ENCODE peak calls at places on chromosomes 16 and 17, in eight cellular contexts. S is adipocyte; Z is SJSA1; V is tibial artery; M is heart right ventricle; I is effector memory CD4-positive, alpha-beta T cell; D is H1; N is fibroblast of pulmonary artery. X is an unnamed sample.

GRCh38 chr17:4945944-4946280 is 2.4 kb downstream of the PFN1 start:
- DNase-seq in Z (no peak), D (no peak), I (no peak), V (no peak), M (no peak), S (peak), N (no peak), X (no peak)

GRCh38 chr16:3919413-3919812 is 38.9 kb upstream of the CREBBP start:
- DNase-seq in I (no peak), M (no peak), D (no peak), S (no peak), Z (no peak), N (no peak), V (no peak), X (no peak)

GRCh38 chr16:82133798-82134197 is 36.2 kb downstream of the MPHOSPH6 start:
- DNase-seq in Z (no peak), V (no peak), N (no peak), I (no peak), M (no peak), D (no peak), S (no peak), X (peak)

GRCh38 chr16:49859139-49859947 is 3.4 kb upstream of the ZNF423 start:
- DNase-seq in I (no peak), S (peak), N (peak), M (peak), Z (no peak), D (no peak), V (peak), X (no peak)

GRCh38 chr17:46876353-46876887 is 25.0 kb downstream of the WNT9B start:
- DNase-seq in S (no peak), V (no peak), Z (no peak), I (no peak), M (no peak), N (no peak), D (no peak), X (no peak)

GRCh38 chr16:89471225-89471624 is 19.1 kb downstream of the ANKRD11 start:
- DNase-seq in S (peak), M (no peak), V (no peak), I (no peak), D (no peak), N (peak), Z (no peak), X (no peak)

GRCh38 chr17:79002796-79003593 is 6.6 kb downstream of the CANT1 start:
- DNase-seq in Z (no peak), S (no peak), I (no peak), N (no peak), V (peak), M (no peak), D (no peak), X (no peak)

GRCh38 chr16:60485877-60486489 is 1550.3 kb downstream of the CDH8 start:
- DNase-seq in D (no peak), M (no peak), I (no peak), N (no peak), V (no peak), S (no peak), Z (no peak), X (no peak)

GRCh38 chr17:17492562-17492961 is 3.6 kb downstream of the RASD1 start:
- DNase-seq in V (no peak), M (no peak), S (no peak), I (no peak), D (no peak), Z (no peak), N (no peak), X (no peak)

GRCh38 chr17:73787036-73787720 is 142.9 kb upstream of the SDK2 start:
- DNase-seq in S (no peak), M (no peak), N (no peak), Z (no peak), I (no peak), V (no peak), D (no peak), X (no peak)

GRCh38 chr17:48441231-48441711 is 11.3 kb upstream of the SKAP1 start:
- DNase-seq in S (no peak), V (no peak), M (no peak), D (no peak), N (no peak), Z (no peak), I (peak), X (peak)

GRCh38 chr17:48612456-48612853 is 1.6 kb upstream of the HOXB7 start:
- DNase-seq in Z (no peak), S (no peak), V (no peak), M (no peak), D (no peak), N (no peak), I (no peak), X (no peak)

GRCh38 chr17:17028059-17028877 is 14.0 kb upstream of the MPRIP start:
- DNase-seq in N (peak), D (peak), I (no peak), Z (peak), S (peak), V (no peak), M (peak), X (no peak)

GRCh38 chr16:51039638-51040331 is 111.3 kb downstream of the SALL1 start:
- DNase-seq in N (no peak), D (no peak), V (no peak), I (no peak), S (no peak), Z (no peak), M (no peak), X (no peak)

GRCh38 chr16:3175157-3176153 is 12.5 kb upstream of the OR1F1 start:
- DNase-seq in M (no peak), S (peak), V (no peak), D (no peak), N (no peak), Z (peak), I (no peak), X (no peak)

GRCh38 chr17:73566905-73567782 is 77.1 kb downstream of the SDK2 start:
- DNase-seq in V (no peak), N (no peak), S (no peak), Z (no peak), D (peak), I (no peak), M (no peak), X (peak)

GRCh38 chr17:79133986-79134385 is 59.4 kb downstream of the ENGASE start:
- DNase-seq in S (no peak), Z (no peak), N (no peak), M (no peak), I (no peak), D (no peak), V (no peak), X (no peak)

GRCh38 chr17:47742319-47743181 is 9.5 kb downstream of the TBX21 start:
- DNase-seq in Z (no peak), M (no peak), S (no peak), V (no peak), I (no peak), N (no peak), D (no peak), X (peak)

GRCh38 chr17:82267575-82268379 is 5.7 kb downstream of the CSNK1D start:
- DNase-seq in M (peak), S (peak), Z (peak), I (peak), D (no peak), N (peak), V (peak), X (peak)

GRCh38 chr17:49053171-49053829 is 56.1 kb downstream of the IGF2BP1 start:
- DNase-seq in N (no peak), I (no peak), Z (no peak), D (no peak), M (no peak), V (no peak), S (no peak), X (no peak)

GRCh38 chr17:17921192-17922082 is 50.8 kb downstream of the TOM1L2 start:
- DNase-seq in Z (peak), N (peak), D (peak), V (no peak), I (no peak), S (peak), M (peak), X (no peak)

GRCh38 chr16:9395958-9396359 is 304.5 kb downstream of the HAPSTR1 start:
- DNase-seq in S (no peak), V (no peak), Z (no peak), D (no peak), N (no peak), M (no peak), I (no peak), X (no peak)

GRCh38 chr17:44109312-44109630 is 14.2 kb downstream of the HDAC5 start:
- DNase-seq in M (no peak), I (no peak), N (no peak), S (no peak), V (no peak), D (no peak), Z (no peak), X (no peak)
- H3K4me3 ChIP-seq in M (peak), I (no peak), N (no peak), S (peak), V (peak), D (no peak), Z (peak), X (no peak)

DNA sequence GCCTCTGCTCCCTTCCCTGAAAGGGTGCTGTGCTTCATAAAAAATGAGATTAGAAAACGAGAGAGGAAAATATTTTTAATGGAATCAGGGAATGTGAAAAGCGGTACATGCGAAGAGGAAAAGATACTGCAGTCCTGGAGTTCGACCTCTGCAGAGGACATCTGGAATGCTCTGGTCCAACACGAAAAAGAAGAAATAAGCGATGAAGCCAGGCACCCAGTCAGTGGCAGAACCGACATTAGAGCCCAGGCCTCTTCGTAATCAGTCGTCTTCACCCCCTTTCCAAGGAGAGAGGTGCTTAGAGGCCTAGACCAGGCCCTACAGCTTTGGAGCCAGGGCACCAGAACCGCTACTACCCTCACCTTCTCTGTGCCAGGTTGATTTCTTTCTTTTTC is 459 bp upstream of the MARCHF10 start:
- DNase-seq in V (no peak), Z (no peak), S (no peak), I (no peak), N (no peak), D (no peak), M (no peak), X (no peak)
- H3K4me3 ChIP-seq in V (no peak), Z (no peak), S (no peak), I (no peak), N (no peak), D (peak), M (no peak), X (no peak)

DNA sequence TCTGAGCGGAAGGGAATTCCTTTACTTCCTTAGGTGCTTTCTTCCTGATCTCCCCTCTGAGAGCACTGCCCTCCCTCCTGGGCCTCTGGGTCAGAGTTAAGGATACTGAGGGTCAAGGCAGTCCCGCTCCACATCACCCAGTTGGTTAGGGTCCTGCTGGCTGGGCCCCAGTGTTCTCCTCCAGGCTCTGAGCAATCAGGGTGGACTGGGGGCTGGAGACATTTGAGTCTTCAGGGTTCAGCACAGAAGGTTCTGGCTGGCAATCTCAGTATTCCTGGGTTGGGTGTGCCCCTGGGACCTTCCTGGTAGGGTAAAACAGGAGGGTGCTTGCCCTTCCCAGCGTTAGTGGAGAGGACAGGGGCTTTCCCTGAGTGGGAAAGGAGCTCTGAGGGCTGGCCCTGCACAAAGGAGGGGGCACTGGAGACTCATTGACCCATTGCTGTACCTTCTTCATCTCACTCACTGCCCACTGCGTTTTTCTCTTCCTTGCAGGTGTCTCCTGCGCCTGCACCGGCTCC is 448 bp downstream of the MT1M start:
- DNase-seq in V (no peak), M (no peak), D (no peak), Z (no peak), S (no peak), N (no peak), I (no peak), X (no peak)
- H3K4me3 ChIP-seq in V (peak), M (peak), D (peak), Z (peak), S (peak), N (peak), I (no peak), X (no peak)

DNA sequence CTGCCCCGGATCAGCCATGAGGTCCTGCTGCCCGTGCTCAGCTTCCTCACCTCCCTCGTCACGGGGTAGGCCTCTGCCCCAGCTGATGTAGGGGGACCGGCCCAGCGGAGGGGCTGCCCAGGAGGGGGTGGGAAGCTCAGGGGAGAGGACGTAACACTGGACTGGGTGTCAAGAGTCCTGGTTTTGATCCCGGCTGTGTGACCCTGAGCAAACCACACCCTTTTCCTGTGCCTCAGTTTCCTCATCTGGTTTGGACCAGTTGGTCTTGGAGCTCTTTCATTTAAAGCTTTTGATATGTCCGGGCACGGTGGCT is 6.6 kb downstream of the WDR81 start:
- DNase-seq in Z (no peak), S (no peak), N (no peak), M (no peak), I (no peak), D (no peak), V (no peak), X (no peak)
- H3K4me3 ChIP-seq in Z (no peak), S (peak), N (no peak), M (peak), I (no peak), D (no peak), V (no peak), X (no peak)

X was measured in CD4-positive, alpha-beta memory T cell.